ENCODE peak calls at places on chromosomes 2 and 18, in seven cellular contexts. One of them, this sample, is unnamed.

GRCh38 chr2:176283268-176283667 is 14.0 kb downstream of the MTX2 start:
- DNase-seq in sigmoid colon: no peak
- DNase-seq in neural progenitor cell: no peak
- DNase-seq in HepG2: no peak
- DNase-seq in gastrocnemius medialis: no peak
- DNase-seq in tibial artery: no peak
- DNase-seq in ovary: no peak
- DNase-seq in this sample: no peak

GRCh38 chr2:206343144-206343543 is 68.7 kb downstream of the ZDBF2 start:
- DNase-seq in sigmoid colon: no peak
- DNase-seq in neural progenitor cell: no peak
- DNase-seq in HepG2: no peak
- DNase-seq in gastrocnemius medialis: no peak
- DNase-seq in tibial artery: no peak
- DNase-seq in ovary: no peak
- DNase-seq in this sample: no peak

GRCh38 chr2:191178806-191179514 is 28.2 kb upstream of the STAT4 start:
- DNase-seq in sigmoid colon: peak; percentile 69
- DNase-seq in neural progenitor cell: no peak
- DNase-seq in HepG2: no peak
- DNase-seq in gastrocnemius medialis: peak; percentile 78
- DNase-seq in tibial artery: peak; percentile 80
- DNase-seq in ovary: no peak
- DNase-seq in this sample: no peak

GRCh38 chr18:79781331-79781941 is 16.3 kb upstream of the KCNG2 start:
- DNase-seq in sigmoid colon: peak; percentile 43
- DNase-seq in neural progenitor cell: no peak
- DNase-seq in HepG2: peak; percentile 19
- DNase-seq in gastrocnemius medialis: no peak
- DNase-seq in tibial artery: peak; percentile 57
- DNase-seq in ovary: no peak
- DNase-seq in this sample: no peak

GRCh38 chr2:196252408-196253114 is 81.2 kb upstream of the STK17B start:
- DNase-seq in sigmoid colon: no peak
- DNase-seq in neural progenitor cell: no peak
- DNase-seq in HepG2: no peak
- DNase-seq in gastrocnemius medialis: no peak
- DNase-seq in tibial artery: no peak
- DNase-seq in ovary: no peak
- DNase-seq in this sample: no peak

GRCh38 chr2:163375070-163375469 is 360.7 kb downstream of the FIGN start:
- DNase-seq in sigmoid colon: no peak
- DNase-seq in neural progenitor cell: no peak
- DNase-seq in HepG2: no peak
- DNase-seq in gastrocnemius medialis: no peak
- DNase-seq in tibial artery: no peak
- DNase-seq in ovary: no peak
- DNase-seq in this sample: no peak

GRCh38 chr2:114862234-114862633 is 419.8 kb downstream of the DPP10 start:
- DNase-seq in sigmoid colon: no peak
- DNase-seq in neural progenitor cell: no peak
- DNase-seq in HepG2: no peak
- DNase-seq in gastrocnemius medialis: no peak
- DNase-seq in tibial artery: no peak
- DNase-seq in ovary: no peak
- DNase-seq in this sample: no peak

GRCh38 chr18:31828613-31829012 is 67.9 kb upstream of the SLC25A52 start:
- DNase-seq in sigmoid colon: no peak
- DNase-seq in neural progenitor cell: no peak
- DNase-seq in HepG2: no peak
- DNase-seq in gastrocnemius medialis: no peak
- DNase-seq in tibial artery: no peak
- DNase-seq in ovary: no peak
- DNase-seq in this sample: no peak

GRCh38 chr2:9736008-9736407 is 105.2 kb upstream of the YWHAQ start:
- DNase-seq in sigmoid colon: no peak
- DNase-seq in neural progenitor cell: no peak
- DNase-seq in HepG2: no peak
- DNase-seq in gastrocnemius medialis: no peak
- DNase-seq in tibial artery: no peak
- DNase-seq in ovary: no peak
- DNase-seq in this sample: no peak

GRCh38 chr2:109261906-109262631 is 133.1 kb downstream of the SH3RF3 start:
- DNase-seq in sigmoid colon: peak; percentile 45
- DNase-seq in neural progenitor cell: no peak
- DNase-seq in HepG2: no peak
- DNase-seq in gastrocnemius medialis: no peak
- DNase-seq in tibial artery: peak; percentile 31
- DNase-seq in ovary: no peak
- DNase-seq in this sample: no peak

GRCh38 chr18:58266291-58266690 is 222.3 kb downstream of the NEDD4L start:
- DNase-seq in sigmoid colon: no peak
- DNase-seq in neural progenitor cell: no peak
- DNase-seq in HepG2: no peak
- DNase-seq in gastrocnemius medialis: no peak
- DNase-seq in tibial artery: no peak
- DNase-seq in ovary: no peak
- DNase-seq in this sample: no peak

GRCh38 chr2:121281107-121281506 is 3.9 kb downstream of the TFCP2L1 start:
- DNase-seq in sigmoid colon: peak; percentile 43
- DNase-seq in neural progenitor cell: no peak
- DNase-seq in HepG2: no peak
- DNase-seq in gastrocnemius medialis: no peak
- DNase-seq in tibial artery: no peak
- DNase-seq in ovary: no peak
- DNase-seq in this sample: no peak

GRCh38 chr2:174334781-174335604 is at the start of gene SP9:
- DNase-seq in sigmoid colon: no peak
- DNase-seq in neural progenitor cell: peak; percentile 95
- DNase-seq in HepG2: peak; percentile 44
- DNase-seq in gastrocnemius medialis: no peak
- DNase-seq in tibial artery: no peak
- DNase-seq in ovary: no peak
- DNase-seq in this sample: peak; percentile 97

GRCh38 chr18:73288813-73289212 is 421.0 kb upstream of the NETO1 start:
- DNase-seq in sigmoid colon: no peak
- DNase-seq in neural progenitor cell: no peak
- DNase-seq in HepG2: no peak
- DNase-seq in gastrocnemius medialis: no peak
- DNase-seq in tibial artery: no peak
- DNase-seq in ovary: no peak
- DNase-seq in this sample: no peak

GRCh38 chr2:34030273-34030672 is 431.2 kb upstream of the FAM98A start:
- DNase-seq in sigmoid colon: no peak
- DNase-seq in neural progenitor cell: no peak
- DNase-seq in HepG2: no peak
- DNase-seq in gastrocnemius medialis: no peak
- DNase-seq in tibial artery: no peak
- DNase-seq in ovary: no peak
- DNase-seq in this sample: no peak

GRCh38 chr2:215436705-215437570 is 1.1 kb upstream of the FN1 start:
- DNase-seq in sigmoid colon: no peak
- DNase-seq in neural progenitor cell: peak; percentile 68
- DNase-seq in HepG2: no peak
- DNase-seq in gastrocnemius medialis: no peak
- DNase-seq in tibial artery: no peak
- DNase-seq in ovary: no peak
- DNase-seq in this sample: peak; percentile 63

DNA sequence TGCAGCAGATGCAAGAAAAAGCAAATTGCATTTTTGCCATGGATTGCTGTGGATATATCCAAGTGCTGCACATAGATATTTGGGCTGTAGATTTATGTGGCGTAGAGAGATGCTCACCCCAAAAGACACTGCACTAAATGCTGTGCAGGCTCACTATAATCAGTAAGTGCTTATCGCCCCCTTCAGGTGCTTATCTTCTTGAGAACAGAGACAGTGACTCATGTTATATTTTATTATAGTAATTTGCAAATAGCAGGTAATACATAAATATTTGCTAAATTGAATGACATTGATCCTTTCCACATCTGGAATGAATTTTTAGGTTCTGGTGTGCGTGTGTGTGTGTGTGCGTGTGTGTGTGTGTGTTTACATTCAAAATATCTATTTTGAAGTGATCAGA is 36.8 kb upstream of the PLEKHM3 start:
- DNase-seq in sigmoid colon: no peak
- DNase-seq in neural progenitor cell: peak; percentile 85
- DNase-seq in HepG2: peak; percentile 71
- DNase-seq in gastrocnemius medialis: no peak
- DNase-seq in tibial artery: no peak
- DNase-seq in ovary: no peak
- DNase-seq in this sample: peak; percentile 86
- TF ChIP-seq CTCF in sigmoid colon: no peak
- TF ChIP-seq CTCF in neural progenitor cell: peak; percentile 76
- TF ChIP-seq CTCF in HepG2: peak; percentile 69
- TF ChIP-seq CTCF in gastrocnemius medialis: no peak
- TF ChIP-seq CTCF in tibial artery: no peak
- TF ChIP-seq CTCF in ovary: no peak
- TF ChIP-seq CTCF in this sample: peak; percentile 82

DNA sequence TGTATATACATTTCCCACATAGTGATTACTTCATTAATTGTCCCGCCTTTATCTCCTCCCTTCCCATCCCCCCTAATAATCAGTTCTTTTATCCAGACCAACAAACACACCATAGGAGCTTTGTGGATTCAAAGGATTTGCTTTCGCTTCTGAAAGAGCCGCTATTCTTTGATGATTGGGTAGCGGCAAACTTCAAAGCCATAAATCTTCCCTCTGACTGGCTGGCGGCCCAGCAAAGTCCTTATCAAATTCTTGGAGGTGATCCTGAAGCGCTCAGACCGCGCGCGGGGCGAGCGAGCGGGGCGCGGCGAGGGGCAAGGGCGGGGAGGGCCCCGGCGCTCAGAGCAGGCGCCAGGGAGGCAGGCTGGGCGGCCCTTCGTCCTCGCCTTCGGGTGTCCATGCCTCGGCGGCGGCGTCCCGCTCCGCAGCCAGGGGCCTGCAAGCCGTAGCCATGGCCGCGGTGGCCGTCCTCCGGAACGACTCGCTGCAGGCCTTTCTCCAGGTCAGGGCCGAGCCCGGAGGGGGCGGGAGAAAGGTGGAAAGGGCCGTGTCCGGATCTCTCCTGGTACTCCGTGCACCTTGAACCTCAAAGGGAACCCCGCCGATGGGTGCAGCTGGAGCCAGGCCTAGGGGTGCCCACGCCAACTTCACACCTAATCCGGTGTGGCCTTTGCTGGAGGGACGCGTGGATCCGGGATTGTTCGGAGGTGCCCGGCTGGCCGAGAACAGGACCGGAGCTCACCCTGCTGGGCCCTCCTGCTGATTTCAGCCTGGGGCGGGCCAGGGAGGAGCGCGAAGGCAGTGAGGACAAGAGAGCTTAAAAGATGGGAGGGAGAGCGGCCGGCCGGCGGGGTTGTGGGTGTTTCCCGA is at the start of gene SP5:
- DNase-seq in sigmoid colon: peak; percentile 85
- DNase-seq in neural progenitor cell: peak; percentile 94
- DNase-seq in HepG2: peak; percentile 100
- DNase-seq in gastrocnemius medialis: no peak
- DNase-seq in tibial artery: peak; percentile 78
- DNase-seq in ovary: no peak
- DNase-seq in this sample: peak; percentile 92
- H3K27ac ChIP-seq in sigmoid colon: peak within 1 kb of the TSS; percentile 50
- H3K27ac ChIP-seq in neural progenitor cell: no peak within 1 kb of the TSS
- H3K27ac ChIP-seq in HepG2: peak within 1 kb of the TSS; percentile 100
- H3K27ac ChIP-seq in gastrocnemius medialis: no peak within 1 kb of the TSS
- H3K27ac ChIP-seq in tibial artery: no peak within 1 kb of the TSS
- H3K27ac ChIP-seq in ovary: no peak within 1 kb of the TSS
- H3K27ac ChIP-seq in this sample: no peak within 1 kb of the TSS

DNA sequence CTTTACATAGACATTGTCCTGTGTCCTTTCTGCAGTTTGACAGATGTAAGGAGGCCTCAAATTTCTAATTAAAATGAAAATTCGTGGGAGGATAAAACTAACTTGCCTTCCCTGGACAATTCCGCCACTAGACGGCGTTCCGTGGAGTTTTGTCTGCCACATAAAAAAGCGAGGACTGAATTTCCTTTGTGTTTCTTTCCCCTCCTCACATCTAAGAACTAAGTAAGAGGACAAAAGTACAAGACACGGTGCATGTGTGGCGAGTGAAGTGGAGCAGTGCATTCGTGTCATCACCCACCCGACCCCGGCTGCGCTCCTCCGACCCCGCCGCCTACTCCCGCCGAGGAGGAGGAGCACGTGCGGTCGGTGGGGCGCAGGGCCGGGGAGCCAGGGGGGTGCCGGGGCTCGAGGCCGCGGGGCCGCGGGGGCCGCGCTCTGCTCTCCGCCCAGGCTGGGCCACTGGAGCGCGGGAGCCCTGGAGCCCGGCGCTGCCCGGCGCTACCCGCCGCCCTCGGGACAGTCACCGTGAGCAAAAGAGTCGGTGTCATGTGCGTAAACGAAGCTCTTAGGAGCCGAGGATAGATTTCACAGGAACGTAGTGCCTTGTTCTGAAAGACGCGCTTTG is 10.8 kb downstream of the TBR1 start:
- DNase-seq in sigmoid colon: no peak
- DNase-seq in neural progenitor cell: peak; percentile 54
- DNase-seq in HepG2: no peak
- DNase-seq in gastrocnemius medialis: no peak
- DNase-seq in tibial artery: no peak
- DNase-seq in ovary: no peak
- DNase-seq in this sample: peak; percentile 43
- TF ChIP-seq CTCF in sigmoid colon: no peak
- TF ChIP-seq CTCF in neural progenitor cell: peak; percentile 61
- TF ChIP-seq CTCF in HepG2: no peak
- TF ChIP-seq CTCF in gastrocnemius medialis: no peak
- TF ChIP-seq CTCF in tibial artery: no peak
- TF ChIP-seq CTCF in ovary: no peak
- TF ChIP-seq CTCF in this sample: peak; percentile 43

GRCh38 chr2:66581461-66582363 is 146.8 kb downstream of the MEIS1 start:
- DNase-seq in sigmoid colon: peak; percentile 89
- DNase-seq in neural progenitor cell: peak; percentile 61
- DNase-seq in HepG2: no peak
- DNase-seq in gastrocnemius medialis: no peak
- DNase-seq in tibial artery: no peak
- DNase-seq in ovary: peak; percentile 68
- DNase-seq in this sample: peak; percentile 77
- H3K27ac ChIP-seq in sigmoid colon: peak overlapping the region; percentile 98
- H3K27ac ChIP-seq in neural progenitor cell: no peak overlapping the region
- H3K27ac ChIP-seq in HepG2: no peak overlapping the region
- H3K27ac ChIP-seq in gastrocnemius medialis: no peak overlapping the region
- H3K27ac ChIP-seq in tibial artery: no peak overlapping the region
- H3K27ac ChIP-seq in ovary: peak overlapping the region; percentile 81
- H3K27ac ChIP-seq in this sample: no peak overlapping the region

DNA sequence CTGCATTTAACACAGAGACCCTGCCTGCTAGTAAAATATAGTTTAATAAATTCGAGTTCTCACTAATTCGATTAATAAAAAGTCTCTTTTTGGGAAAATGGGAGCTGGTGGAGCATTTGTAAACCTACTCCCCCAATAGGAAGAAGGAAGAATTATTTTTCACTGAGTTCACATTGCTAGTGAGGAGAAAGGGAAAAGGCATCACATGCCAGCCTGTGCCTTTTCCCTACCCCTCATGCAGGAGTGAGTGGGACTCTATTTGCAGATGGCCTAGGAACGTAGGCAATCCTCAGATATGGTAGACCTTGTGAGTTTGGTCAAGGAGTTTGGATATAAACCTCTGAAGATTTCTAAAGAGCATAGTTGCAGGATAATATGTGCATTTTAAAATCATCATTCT is 218.4 kb upstream of the TRIB2 start:
- DNase-seq in sigmoid colon: no peak
- DNase-seq in neural progenitor cell: no peak
- DNase-seq in HepG2: no peak
- DNase-seq in gastrocnemius medialis: no peak
- DNase-seq in tibial artery: no peak
- DNase-seq in ovary: no peak
- DNase-seq in this sample: no peak
- TF ChIP-seq CTCF in sigmoid colon: no peak
- TF ChIP-seq CTCF in neural progenitor cell: no peak
- TF ChIP-seq CTCF in HepG2: no peak
- TF ChIP-seq CTCF in gastrocnemius medialis: no peak
- TF ChIP-seq CTCF in tibial artery: no peak
- TF ChIP-seq CTCF in ovary: no peak
- TF ChIP-seq CTCF in this sample: no peak

This sample was measured in GM23338.